ENCODE peak calls at places on chromosomes 1 and 21, in eight cellular contexts. One of them, this sample, is unnamed.

GRCh38 chr1:156815851-156816536 is 654 bp downstream of the SH2D2A start:
- DNase-seq in fibroblast of lung: no peak
- DNase-seq in activated effector memory CD4-positive, alpha-beta T cell treated with anti-CD3 and anti-CD28 coated beads, Interleukin-2, amount 50 U/mL, for 16 hours: peak; percentile 71
- DNase-seq in GM13977: no peak
- DNase-seq in GM13976: no peak
- DNase-seq in ureter: no peak
- DNase-seq in AG08395: no peak
- DNase-seq in fibroblast of gingiva: no peak
- DNase-seq in this sample: no peak

GRCh38 chr1:39711359-39712340 is 20.4 kb upstream of the HPCAL4 start:
- DNase-seq in fibroblast of lung: no peak
- DNase-seq in activated effector memory CD4-positive, alpha-beta T cell treated with anti-CD3 and anti-CD28 coated beads, Interleukin-2, amount 50 U/mL, for 16 hours: no peak
- DNase-seq in GM13977: no peak
- DNase-seq in GM13976: no peak
- DNase-seq in ureter: peak; percentile 12
- DNase-seq in AG08395: no peak
- DNase-seq in fibroblast of gingiva: no peak
- DNase-seq in this sample: peak; percentile 56

GRCh38 chr1:12594966-12595838 is 22.8 kb downstream of the DHRS3 start:
- DNase-seq in fibroblast of lung: peak; percentile 68
- DNase-seq in activated effector memory CD4-positive, alpha-beta T cell treated with anti-CD3 and anti-CD28 coated beads, Interleukin-2, amount 50 U/mL, for 16 hours: peak; percentile 66
- DNase-seq in GM13977: no peak
- DNase-seq in GM13976: no peak
- DNase-seq in ureter: peak; percentile 90
- DNase-seq in AG08395: peak; percentile 74
- DNase-seq in fibroblast of gingiva: no peak
- DNase-seq in this sample: peak; percentile 77

GRCh38 chr1:201399352-201400126 is 415 bp upstream of the LAD1 start:
- DNase-seq in fibroblast of lung: no peak
- DNase-seq in activated effector memory CD4-positive, alpha-beta T cell treated with anti-CD3 and anti-CD28 coated beads, Interleukin-2, amount 50 U/mL, for 16 hours: no peak
- DNase-seq in GM13977: no peak
- DNase-seq in GM13976: no peak
- DNase-seq in ureter: peak; percentile 71
- DNase-seq in AG08395: no peak
- DNase-seq in fibroblast of gingiva: no peak
- DNase-seq in this sample: no peak

GRCh38 chr1:53582211-53583020 is 123.2 kb downstream of the DMRTB1 start:
- DNase-seq in fibroblast of lung: peak; percentile 19
- DNase-seq in activated effector memory CD4-positive, alpha-beta T cell treated with anti-CD3 and anti-CD28 coated beads, Interleukin-2, amount 50 U/mL, for 16 hours: peak; percentile 43
- DNase-seq in GM13977: no peak
- DNase-seq in GM13976: no peak
- DNase-seq in ureter: no peak
- DNase-seq in AG08395: no peak
- DNase-seq in fibroblast of gingiva: no peak
- DNase-seq in this sample: no peak

GRCh38 chr1:6183520-6183989 is 3.4 kb upstream of the CHD5 start:
- DNase-seq in fibroblast of lung: no peak
- DNase-seq in activated effector memory CD4-positive, alpha-beta T cell treated with anti-CD3 and anti-CD28 coated beads, Interleukin-2, amount 50 U/mL, for 16 hours: no peak
- DNase-seq in GM13977: peak; percentile 22
- DNase-seq in GM13976: no peak
- DNase-seq in ureter: no peak
- DNase-seq in AG08395: no peak
- DNase-seq in fibroblast of gingiva: no peak
- DNase-seq in this sample: no peak

GRCh38 chr1:3744646-3745045 is 7.6 kb upstream of the CCDC27 start:
- DNase-seq in fibroblast of lung: no peak
- DNase-seq in activated effector memory CD4-positive, alpha-beta T cell treated with anti-CD3 and anti-CD28 coated beads, Interleukin-2, amount 50 U/mL, for 16 hours: no peak
- DNase-seq in GM13977: no peak
- DNase-seq in GM13976: no peak
- DNase-seq in ureter: no peak
- DNase-seq in AG08395: no peak
- DNase-seq in fibroblast of gingiva: no peak
- DNase-seq in this sample: no peak

GRCh38 chr21:21230672-21231071 is 232.5 kb downstream of the NCAM2 start:
- DNase-seq in fibroblast of lung: peak; percentile 19
- DNase-seq in activated effector memory CD4-positive, alpha-beta T cell treated with anti-CD3 and anti-CD28 coated beads, Interleukin-2, amount 50 U/mL, for 16 hours: no peak
- DNase-seq in GM13977: no peak
- DNase-seq in GM13976: no peak
- DNase-seq in ureter: no peak
- DNase-seq in AG08395: no peak
- DNase-seq in fibroblast of gingiva: no peak
- DNase-seq in this sample: no peak

GRCh38 chr1:78483903-78484302 is 6.9 kb upstream of the PTGFR start:
- DNase-seq in fibroblast of lung: peak; percentile 18
- DNase-seq in activated effector memory CD4-positive, alpha-beta T cell treated with anti-CD3 and anti-CD28 coated beads, Interleukin-2, amount 50 U/mL, for 16 hours: no peak
- DNase-seq in GM13977: no peak
- DNase-seq in GM13976: no peak
- DNase-seq in ureter: no peak
- DNase-seq in AG08395: peak; percentile 38
- DNase-seq in fibroblast of gingiva: no peak
- DNase-seq in this sample: peak; percentile 1

GRCh38 chr1:202806845-202807366 is 1.3 kb downstream of the KDM5B start:
- DNase-seq in fibroblast of lung: peak; percentile 11
- DNase-seq in activated effector memory CD4-positive, alpha-beta T cell treated with anti-CD3 and anti-CD28 coated beads, Interleukin-2, amount 50 U/mL, for 16 hours: peak; percentile 72
- DNase-seq in GM13977: peak; percentile 41
- DNase-seq in GM13976: peak; percentile 49
- DNase-seq in ureter: peak; percentile 49
- DNase-seq in AG08395: no peak
- DNase-seq in fibroblast of gingiva: no peak
- DNase-seq in this sample: no peak

GRCh38 chr1:13687361-13687760 is 12.6 kb upstream of the PRDM2 start:
- DNase-seq in fibroblast of lung: no peak
- DNase-seq in activated effector memory CD4-positive, alpha-beta T cell treated with anti-CD3 and anti-CD28 coated beads, Interleukin-2, amount 50 U/mL, for 16 hours: no peak
- DNase-seq in GM13977: no peak
- DNase-seq in GM13976: no peak
- DNase-seq in ureter: no peak
- DNase-seq in AG08395: no peak
- DNase-seq in fibroblast of gingiva: no peak
- DNase-seq in this sample: no peak

This sample was measured in brain microvascular endothelial cell.